ENCODE peak calls at places on chromosomes 4 and X, in nine cellular contexts. One of them, this sample, is unnamed.

GRCh38 chr4:171025776-171026175 is 787.4 kb upstream of the GALNTL6 start:
- DNase-seq in NCI-H1105: no peak
- DNase-seq in kidney epithelial cell: peak
- DNase-seq in NAMALWA: no peak
- DNase-seq in AG09309: no peak
- DNase-seq in omental fat pad: no peak
- DNase-seq in Ammon's horn: no peak
- DNase-seq in choroid plexus epithelial cell: no peak
- DNase-seq in head of caudate nucleus: no peak
- DNase-seq in this sample: no peak

GRCh38 chrX:10633722-10634121 is 13.3 kb upstream of the MID1 start:
- DNase-seq in Ammon's horn: peak
- DNase-seq in AG09309: no peak
- DNase-seq in omental fat pad: no peak
- DNase-seq in NCI-H1105: no peak
- DNase-seq in head of caudate nucleus: peak
- DNase-seq in kidney epithelial cell: peak
- DNase-seq in choroid plexus epithelial cell: peak
- DNase-seq in NAMALWA: no peak
- DNase-seq in this sample: peak

GRCh38 chr4:41442818-41443217 is 95.1 kb upstream of the LIMCH1 start:
- DNase-seq in NAMALWA: no peak
- DNase-seq in head of caudate nucleus: no peak
- DNase-seq in choroid plexus epithelial cell: no peak
- DNase-seq in Ammon's horn: no peak
- DNase-seq in omental fat pad: no peak
- DNase-seq in kidney epithelial cell: no peak
- DNase-seq in AG09309: no peak
- DNase-seq in NCI-H1105: peak
- DNase-seq in this sample: no peak

GRCh38 chr4:170589597-170590191 is 499.9 kb upstream of the AADAT start:
- DNase-seq in head of caudate nucleus: no peak
- DNase-seq in AG09309: no peak
- DNase-seq in kidney epithelial cell: peak
- DNase-seq in NAMALWA: peak
- DNase-seq in omental fat pad: no peak
- DNase-seq in NCI-H1105: peak
- DNase-seq in choroid plexus epithelial cell: peak
- DNase-seq in Ammon's horn: no peak
- DNase-seq in this sample: peak

GRCh38 chr4:184313710-184314659 is 96.3 kb upstream of the ENPP6 start:
- DNase-seq in Ammon's horn: peak
- DNase-seq in NAMALWA: peak
- DNase-seq in head of caudate nucleus: no peak
- DNase-seq in choroid plexus epithelial cell: no peak
- DNase-seq in omental fat pad: no peak
- DNase-seq in NCI-H1105: no peak
- DNase-seq in AG09309: no peak
- DNase-seq in kidney epithelial cell: no peak
- DNase-seq in this sample: no peak

GRCh38 chrX:70525733-70526132 is 81.1 kb downstream of the DLG3 start:
- DNase-seq in choroid plexus epithelial cell: peak
- DNase-seq in head of caudate nucleus: no peak
- DNase-seq in kidney epithelial cell: no peak
- DNase-seq in AG09309: no peak
- DNase-seq in NAMALWA: no peak
- DNase-seq in Ammon's horn: no peak
- DNase-seq in NCI-H1105: no peak
- DNase-seq in omental fat pad: no peak
- DNase-seq in this sample: no peak

GRCh38 chr4:85370400-85371032 is 104.4 kb upstream of the ARHGAP24 start:
- DNase-seq in AG09309: peak
- DNase-seq in head of caudate nucleus: peak
- DNase-seq in NCI-H1105: peak
- DNase-seq in omental fat pad: no peak
- DNase-seq in Ammon's horn: peak
- DNase-seq in choroid plexus epithelial cell: peak
- DNase-seq in NAMALWA: peak
- DNase-seq in kidney epithelial cell: peak
- DNase-seq in this sample: peak

GRCh38 chr4:102819588-102820365 is 7.6 kb downstream of the UBE2D3 start:
- DNase-seq in choroid plexus epithelial cell: peak
- DNase-seq in head of caudate nucleus: no peak
- DNase-seq in kidney epithelial cell: no peak
- DNase-seq in NAMALWA: no peak
- DNase-seq in NCI-H1105: no peak
- DNase-seq in Ammon's horn: no peak
- DNase-seq in omental fat pad: no peak
- DNase-seq in AG09309: no peak
- DNase-seq in this sample: no peak

GRCh38 chrX:43870758-43871419 is 11.4 kb downstream of the MAOB start:
- DNase-seq in kidney epithelial cell: no peak
- DNase-seq in head of caudate nucleus: no peak
- DNase-seq in choroid plexus epithelial cell: no peak
- DNase-seq in NCI-H1105: no peak
- DNase-seq in NAMALWA: no peak
- DNase-seq in omental fat pad: no peak
- DNase-seq in Ammon's horn: no peak
- DNase-seq in AG09309: no peak
- DNase-seq in this sample: no peak

GRCh38 chr4:106529348-106530033 is 160.9 kb upstream of the GIMD1 start:
- DNase-seq in AG09309: no peak
- DNase-seq in choroid plexus epithelial cell: peak
- DNase-seq in kidney epithelial cell: peak
- DNase-seq in omental fat pad: no peak
- DNase-seq in NCI-H1105: no peak
- DNase-seq in NAMALWA: no peak
- DNase-seq in Ammon's horn: no peak
- DNase-seq in head of caudate nucleus: no peak
- DNase-seq in this sample: peak

GRCh38 chr4:188127157-188127874 is 11.9 kb upstream of the TRIML1 start:
- DNase-seq in omental fat pad: no peak
- DNase-seq in kidney epithelial cell: peak
- DNase-seq in NCI-H1105: no peak
- DNase-seq in head of caudate nucleus: peak
- DNase-seq in NAMALWA: no peak
- DNase-seq in Ammon's horn: peak
- DNase-seq in choroid plexus epithelial cell: peak
- DNase-seq in AG09309: peak
- DNase-seq in this sample: no peak

GRCh38 chr4:53653484-53654053 is 62.3 kb upstream of the LNX1 start:
- DNase-seq in AG09309: no peak
- DNase-seq in omental fat pad: no peak
- DNase-seq in Ammon's horn: no peak
- DNase-seq in NCI-H1105: peak
- DNase-seq in NAMALWA: peak
- DNase-seq in kidney epithelial cell: peak
- DNase-seq in head of caudate nucleus: no peak
- DNase-seq in choroid plexus epithelial cell: peak
- DNase-seq in this sample: no peak

GRCh38 chr4:8351931-8352367 is 82.4 kb downstream of the HTRA3 start:
- DNase-seq in NCI-H1105: no peak
- DNase-seq in NAMALWA: no peak
- DNase-seq in head of caudate nucleus: peak
- DNase-seq in choroid plexus epithelial cell: peak
- DNase-seq in omental fat pad: no peak
- DNase-seq in Ammon's horn: peak
- DNase-seq in AG09309: no peak
- DNase-seq in kidney epithelial cell: peak
- DNase-seq in this sample: no peak

GRCh38 chr4:79395883-79396282 is 12.1 kb downstream of the GK2 start:
- DNase-seq in Ammon's horn: no peak
- DNase-seq in NCI-H1105: no peak
- DNase-seq in NAMALWA: no peak
- DNase-seq in head of caudate nucleus: no peak
- DNase-seq in AG09309: no peak
- DNase-seq in omental fat pad: no peak
- DNase-seq in choroid plexus epithelial cell: no peak
- DNase-seq in kidney epithelial cell: no peak
- DNase-seq in this sample: no peak

GRCh38 chr4:157271166-157271869 is 50.8 kb downstream of the GRIA2 start:
- DNase-seq in kidney epithelial cell: peak
- DNase-seq in NAMALWA: no peak
- DNase-seq in head of caudate nucleus: no peak
- DNase-seq in AG09309: no peak
- DNase-seq in NCI-H1105: no peak
- DNase-seq in choroid plexus epithelial cell: no peak
- DNase-seq in omental fat pad: no peak
- DNase-seq in Ammon's horn: no peak
- DNase-seq in this sample: no peak

GRCh38 chr4:60663769-60664168 is 536.4 kb upstream of the ADGRL3 start:
- DNase-seq in choroid plexus epithelial cell: no peak
- DNase-seq in NCI-H1105: no peak
- DNase-seq in head of caudate nucleus: no peak
- DNase-seq in omental fat pad: no peak
- DNase-seq in Ammon's horn: no peak
- DNase-seq in AG09309: no peak
- DNase-seq in kidney epithelial cell: no peak
- DNase-seq in NAMALWA: no peak
- DNase-seq in this sample: no peak

This sample was measured in keratinocyte.